ENCODE peak calls at places on chromosome 6, in ten cellular contexts. N, Z, M, Q, I, F, G, E, B and W are unnamed samples.

GRCh38 chr6:91161246-91161645 is 574.4 kb upstream of the MAP3K7 start:
- DNase-seq in N (no peak), Z (no peak), M (no peak), Q (no peak), I (no peak), F (no peak), G (no peak), E (no peak), B (no peak), W (no peak)

GRCh38 chr6:6916598-6916997 is 191.2 kb upstream of the RREB1 start:
- DNase-seq in N (no peak), Z (no peak), M (no peak), Q (no peak), I (no peak), F (no peak), G (no peak), E (no peak), B (no peak), W (peak)

GRCh38 chr6:129490551-129491245 is 219.3 kb downstream of the ARHGAP18 start:
- DNase-seq in N (peak), Z (peak), M (peak), Q (peak), I (peak), F (peak), G (peak), E (peak), B (no peak), W (peak)

GRCh38 chr6:22667855-22668254 is 98.5 kb downstream of the HDGFL1 start:
- DNase-seq in N (no peak), Z (no peak), M (no peak), Q (peak), I (no peak), F (no peak), G (no peak), E (no peak), B (no peak), W (no peak)

GRCh38 chr6:90790058-90790457 is 203.2 kb upstream of the MAP3K7 start:
- DNase-seq in N (no peak), Z (no peak), M (no peak), Q (no peak), I (no peak), F (no peak), G (no peak), E (peak), B (no peak), W (no peak)

GRCh38 chr6:19714415-19715165 is 122.6 kb upstream of the ID4 start:
- DNase-seq in N (no peak), Z (no peak), M (no peak), Q (no peak), I (no peak), F (no peak), G (no peak), E (no peak), B (no peak), W (no peak)

GRCh38 chr6:30684386-30685156 is 1.9 kb downstream of the PPP1R18 start:
- DNase-seq in N (no peak), Z (no peak), M (peak), Q (no peak), I (peak), F (no peak), G (peak), E (no peak), B (no peak), W (peak)

GRCh38 chr6:122400121-122400450 is 634 bp downstream of the HSF2 start:
- DNase-seq in N (no peak), Z (peak), M (no peak), Q (peak), I (no peak), F (no peak), G (no peak), E (no peak), B (peak), W (peak)

GRCh38 chr6:111564482-111564945 is 41.2 kb downstream of the TRAF3IP2 start:
- DNase-seq in N (no peak), Z (no peak), M (peak), Q (no peak), I (no peak), F (peak), G (no peak), E (peak), B (no peak), W (peak)

GRCh38 chr6:148835920-148836441 is 89.2 kb downstream of the UST start:
- DNase-seq in N (no peak), Z (no peak), M (peak), Q (no peak), I (no peak), F (no peak), G (peak), E (no peak), B (no peak), W (no peak)